ENCODE peak calls at places on chromosomes 13 and 19, in eight cellular contexts. One of them, this sample, is unnamed.

GRCh38 chr13:82176761-82177160 is 1705.5 kb downstream of the SLITRK1 start:
- DNase-seq in stomach: no peak
- DNase-seq in upper lobe of right lung: no peak
- DNase-seq in GM23338: no peak
- DNase-seq in coronary artery: no peak
- DNase-seq in Peyer's patch: no peak
- DNase-seq in pancreas: no peak
- DNase-seq in heart right ventricle: no peak
- DNase-seq in this sample: no peak

GRCh38 chr19:16208847-16209246 is 11.1 kb downstream of the AP1M1 start:
- DNase-seq in GM23338: no peak
- DNase-seq in Peyer's patch: no peak
- DNase-seq in upper lobe of right lung: peak; percentile 34
- DNase-seq in heart right ventricle: no peak
- DNase-seq in stomach: no peak
- DNase-seq in coronary artery: no peak
- DNase-seq in pancreas: no peak
- DNase-seq in this sample: no peak

GRCh38 chr13:103883152-103883551 is 816.9 kb upstream of the SLC10A2 start:
- DNase-seq in GM23338: peak; percentile 84
- DNase-seq in upper lobe of right lung: peak; percentile 84
- DNase-seq in pancreas: peak; percentile 71
- DNase-seq in coronary artery: no peak
- DNase-seq in heart right ventricle: peak; percentile 70
- DNase-seq in Peyer's patch: peak; percentile 59
- DNase-seq in stomach: peak; percentile 68
- DNase-seq in this sample: no peak

GRCh38 chr13:111565400-111565799 is 245.0 kb downstream of the TEX29 start:
- DNase-seq in heart right ventricle: no peak
- DNase-seq in stomach: no peak
- DNase-seq in pancreas: no peak
- DNase-seq in GM23338: no peak
- DNase-seq in upper lobe of right lung: peak; percentile 43
- DNase-seq in Peyer's patch: no peak
- DNase-seq in coronary artery: no peak
- DNase-seq in this sample: no peak

GRCh38 chr13:109764474-109765292 is 21.7 kb downstream of the IRS2 start:
- DNase-seq in stomach: no peak
- DNase-seq in heart right ventricle: no peak
- DNase-seq in coronary artery: no peak
- DNase-seq in pancreas: no peak
- DNase-seq in Peyer's patch: no peak
- DNase-seq in GM23338: peak; percentile 12
- DNase-seq in upper lobe of right lung: no peak
- DNase-seq in this sample: no peak

GRCh38 chr13:33016414-33017409 is at the start of gene KL:
- DNase-seq in stomach: peak; percentile 38
- DNase-seq in heart right ventricle: peak; percentile 38
- DNase-seq in coronary artery: no peak
- DNase-seq in Peyer's patch: peak; percentile 65
- DNase-seq in GM23338: peak; percentile 63
- DNase-seq in pancreas: no peak
- DNase-seq in upper lobe of right lung: peak; percentile 80
- DNase-seq in this sample: peak; percentile 1

GRCh38 chr13:99813346-99814095 is 158.0 kb downstream of the ZIC5 start:
- DNase-seq in coronary artery: no peak
- DNase-seq in Peyer's patch: no peak
- DNase-seq in upper lobe of right lung: no peak
- DNase-seq in GM23338: no peak
- DNase-seq in heart right ventricle: no peak
- DNase-seq in stomach: no peak
- DNase-seq in pancreas: no peak
- DNase-seq in this sample: no peak

GRCh38 chr19:47534628-47535027 is 19.8 kb upstream of the NAPA start:
- DNase-seq in coronary artery: no peak
- DNase-seq in heart right ventricle: no peak
- DNase-seq in pancreas: no peak
- DNase-seq in upper lobe of right lung: no peak
- DNase-seq in GM23338: no peak
- DNase-seq in stomach: no peak
- DNase-seq in Peyer's patch: no peak
- DNase-seq in this sample: no peak

GRCh38 chr19:10018219-10018618 is 4.9 kb downstream of the RDH8 start:
- DNase-seq in heart right ventricle: no peak
- DNase-seq in upper lobe of right lung: no peak
- DNase-seq in GM23338: no peak
- DNase-seq in stomach: no peak
- DNase-seq in Peyer's patch: no peak
- DNase-seq in coronary artery: no peak
- DNase-seq in pancreas: no peak
- DNase-seq in this sample: no peak

GRCh38 chr13:94956407-94957110 is 244.2 kb upstream of the SOX21 start:
- DNase-seq in upper lobe of right lung: no peak
- DNase-seq in coronary artery: no peak
- DNase-seq in stomach: no peak
- DNase-seq in Peyer's patch: no peak
- DNase-seq in GM23338: no peak
- DNase-seq in pancreas: no peak
- DNase-seq in heart right ventricle: no peak
- DNase-seq in this sample: no peak

GRCh38 chr13:77511552-77511951 is 24.0 kb upstream of the SCEL start:
- DNase-seq in heart right ventricle: no peak
- DNase-seq in GM23338: no peak
- DNase-seq in upper lobe of right lung: no peak
- DNase-seq in Peyer's patch: no peak
- DNase-seq in coronary artery: no peak
- DNase-seq in pancreas: no peak
- DNase-seq in stomach: no peak
- DNase-seq in this sample: no peak

GRCh38 chr13:97367427-97367826 is 66.5 kb upstream of the RAP2A start:
- DNase-seq in GM23338: peak; percentile 26
- DNase-seq in upper lobe of right lung: no peak
- DNase-seq in heart right ventricle: no peak
- DNase-seq in stomach: no peak
- DNase-seq in coronary artery: no peak
- DNase-seq in Peyer's patch: no peak
- DNase-seq in pancreas: no peak
- DNase-seq in this sample: no peak

GRCh38 chr19:6531163-6531955 is 533 bp downstream of the TNFSF9 start:
- DNase-seq in stomach: no peak
- DNase-seq in upper lobe of right lung: no peak
- DNase-seq in coronary artery: no peak
- DNase-seq in heart right ventricle: no peak
- DNase-seq in pancreas: no peak
- DNase-seq in GM23338: no peak
- DNase-seq in Peyer's patch: no peak
- DNase-seq in this sample: no peak
- H3K27ac ChIP-seq in stomach: peak overlapping the region; percentile 54
- H3K27ac ChIP-seq in upper lobe of right lung: peak overlapping the region; percentile 85
- H3K27ac ChIP-seq in coronary artery: peak overlapping the region; percentile 59
- H3K27ac ChIP-seq in heart right ventricle: peak overlapping the region; percentile 58
- H3K27ac ChIP-seq in pancreas: no peak overlapping the region
- H3K27ac ChIP-seq in GM23338: no peak overlapping the region
- H3K27ac ChIP-seq in Peyer's patch: peak overlapping the region; percentile 18
- H3K27ac ChIP-seq in this sample: no peak overlapping the region

GRCh38 chr13:35388456-35388855 is 88.0 kb downstream of the MAB21L1 start:
- DNase-seq in GM23338: no peak
- DNase-seq in upper lobe of right lung: no peak
- DNase-seq in stomach: no peak
- DNase-seq in Peyer's patch: no peak
- DNase-seq in pancreas: no peak
- DNase-seq in coronary artery: no peak
- DNase-seq in heart right ventricle: no peak
- DNase-seq in this sample: no peak
- H3K27ac ChIP-seq in GM23338: no peak overlapping the region
- H3K27ac ChIP-seq in upper lobe of right lung: no peak overlapping the region
- H3K27ac ChIP-seq in stomach: no peak overlapping the region
- H3K27ac ChIP-seq in Peyer's patch: no peak overlapping the region
- H3K27ac ChIP-seq in pancreas: no peak overlapping the region
- H3K27ac ChIP-seq in coronary artery: no peak overlapping the region
- H3K27ac ChIP-seq in heart right ventricle: peak overlapping the region; percentile 15
- H3K27ac ChIP-seq in this sample: no peak overlapping the region

GRCh38 chr13:31042084-31042483 is 109.6 kb downstream of the TEX26 start:
- DNase-seq in GM23338: no peak
- DNase-seq in Peyer's patch: no peak
- DNase-seq in stomach: no peak
- DNase-seq in coronary artery: peak; percentile 49
- DNase-seq in heart right ventricle: no peak
- DNase-seq in pancreas: no peak
- DNase-seq in upper lobe of right lung: no peak
- DNase-seq in this sample: no peak

GRCh38 chr13:31043891-31044657 is 111.6 kb downstream of the TEX26 start:
- DNase-seq in GM23338: peak; percentile 91
- DNase-seq in Peyer's patch: peak; percentile 83
- DNase-seq in upper lobe of right lung: peak; percentile 88
- DNase-seq in coronary artery: peak; percentile 83
- DNase-seq in pancreas: peak; percentile 52
- DNase-seq in heart right ventricle: peak; percentile 70
- DNase-seq in stomach: peak; percentile 83
- DNase-seq in this sample: peak; percentile 93

GRCh38 chr13:31045621-31046081 is 113.2 kb downstream of the TEX26 start:
- DNase-seq in upper lobe of right lung: peak; percentile 90
- DNase-seq in GM23338: no peak
- DNase-seq in heart right ventricle: peak; percentile 18
- DNase-seq in coronary artery: peak; percentile 43
- DNase-seq in pancreas: no peak
- DNase-seq in stomach: peak; percentile 69
- DNase-seq in Peyer's patch: peak; percentile 83
- DNase-seq in this sample: no peak

GRCh38 chr13:31044658-31045620 is 112.5 kb downstream of the TEX26 start:
- DNase-seq in pancreas: no peak
- DNase-seq in stomach: no peak
- DNase-seq in heart right ventricle: no peak
- DNase-seq in upper lobe of right lung: no peak
- DNase-seq in coronary artery: no peak
- DNase-seq in Peyer's patch: no peak
- DNase-seq in GM23338: no peak
- DNase-seq in this sample: no peak

DNA sequence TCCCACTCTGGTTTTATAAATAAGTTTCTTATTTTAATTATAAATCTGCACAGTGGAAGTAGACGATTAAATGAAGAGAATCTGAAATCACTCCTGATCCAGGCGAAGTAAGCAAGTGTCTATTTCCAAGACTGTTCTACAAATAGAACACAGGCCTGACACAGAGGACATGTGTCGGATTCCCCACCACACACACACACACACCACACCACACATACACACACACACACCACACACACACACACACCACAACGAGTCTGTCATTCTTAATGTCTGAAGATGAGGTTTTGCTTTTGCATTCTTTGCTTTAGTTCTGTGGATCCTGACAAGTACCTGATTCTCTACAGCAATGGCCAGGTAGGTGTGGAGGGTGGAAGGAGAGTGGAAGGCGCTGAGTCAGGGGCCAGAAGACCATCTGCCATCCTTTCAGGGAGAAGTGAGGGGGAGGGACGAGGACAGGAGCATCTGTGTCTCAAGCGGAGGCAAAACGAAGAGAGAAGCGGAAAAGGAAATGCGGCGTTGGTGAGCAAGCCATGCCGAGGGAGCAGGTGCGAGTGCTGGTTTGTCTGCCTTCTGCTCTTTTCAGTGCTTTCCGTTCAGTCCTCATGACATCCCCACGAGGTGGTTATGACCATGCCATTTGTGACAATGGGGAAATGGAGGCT is 110.2 kb downstream of the TEX26 start:
- DNase-seq in coronary artery: peak; percentile 31
- DNase-seq in GM23338: no peak
- DNase-seq in stomach: no peak
- DNase-seq in heart right ventricle: no peak
- DNase-seq in pancreas: no peak
- DNase-seq in upper lobe of right lung: no peak
- DNase-seq in Peyer's patch: no peak
- DNase-seq in this sample: no peak
- H3K27ac ChIP-seq in coronary artery: no peak overlapping the region
- H3K27ac ChIP-seq in GM23338: no peak overlapping the region
- H3K27ac ChIP-seq in stomach: no peak overlapping the region
- H3K27ac ChIP-seq in heart right ventricle: no peak overlapping the region
- H3K27ac ChIP-seq in pancreas: no peak overlapping the region
- H3K27ac ChIP-seq in upper lobe of right lung: no peak overlapping the region
- H3K27ac ChIP-seq in Peyer's patch: no peak overlapping the region
- H3K27ac ChIP-seq in this sample: no peak overlapping the region

GRCh38 chr19:54464624-54465266 is 1.2 kb upstream of the LENG9 start:
- DNase-seq in upper lobe of right lung: peak; percentile 97
- DNase-seq in coronary artery: peak; percentile 95
- DNase-seq in Peyer's patch: peak; percentile 97
- DNase-seq in pancreas: peak; percentile 94
- DNase-seq in stomach: peak; percentile 95
- DNase-seq in heart right ventricle: peak; percentile 88
- DNase-seq in GM23338: peak; percentile 98
- DNase-seq in this sample: peak; percentile 96

GRCh38 chr19:54464044-54464623 is 556 bp upstream of the LENG9 start:
- DNase-seq in upper lobe of right lung: peak; percentile 96
- DNase-seq in heart right ventricle: peak; percentile 84
- DNase-seq in coronary artery: peak; percentile 93
- DNase-seq in Peyer's patch: peak; percentile 95
- DNase-seq in stomach: peak; percentile 99
- DNase-seq in GM23338: peak; percentile 100
- DNase-seq in pancreas: peak; percentile 95
- DNase-seq in this sample: peak; percentile 99

GRCh38 chr19:54463531-54464043 is at the start of gene LENG9:
- DNase-seq in stomach: peak; percentile 100
- DNase-seq in GM23338: peak; percentile 100
- DNase-seq in upper lobe of right lung: peak; percentile 99
- DNase-seq in Peyer's patch: peak; percentile 99
- DNase-seq in coronary artery: peak; percentile 99
- DNase-seq in pancreas: peak; percentile 99
- DNase-seq in heart right ventricle: peak; percentile 99
- DNase-seq in this sample: no peak

GRCh38 chr19:54462713-54463530 is 656 bp downstream of the LENG9 start:
- DNase-seq in coronary artery: peak; percentile 92
- DNase-seq in GM23338: peak; percentile 81
- DNase-seq in stomach: peak; percentile 81
- DNase-seq in heart right ventricle: peak; percentile 65
- DNase-seq in Peyer's patch: peak; percentile 87
- DNase-seq in pancreas: peak; percentile 75
- DNase-seq in upper lobe of right lung: peak; percentile 89
- DNase-seq in this sample: peak; percentile 67

DNA sequence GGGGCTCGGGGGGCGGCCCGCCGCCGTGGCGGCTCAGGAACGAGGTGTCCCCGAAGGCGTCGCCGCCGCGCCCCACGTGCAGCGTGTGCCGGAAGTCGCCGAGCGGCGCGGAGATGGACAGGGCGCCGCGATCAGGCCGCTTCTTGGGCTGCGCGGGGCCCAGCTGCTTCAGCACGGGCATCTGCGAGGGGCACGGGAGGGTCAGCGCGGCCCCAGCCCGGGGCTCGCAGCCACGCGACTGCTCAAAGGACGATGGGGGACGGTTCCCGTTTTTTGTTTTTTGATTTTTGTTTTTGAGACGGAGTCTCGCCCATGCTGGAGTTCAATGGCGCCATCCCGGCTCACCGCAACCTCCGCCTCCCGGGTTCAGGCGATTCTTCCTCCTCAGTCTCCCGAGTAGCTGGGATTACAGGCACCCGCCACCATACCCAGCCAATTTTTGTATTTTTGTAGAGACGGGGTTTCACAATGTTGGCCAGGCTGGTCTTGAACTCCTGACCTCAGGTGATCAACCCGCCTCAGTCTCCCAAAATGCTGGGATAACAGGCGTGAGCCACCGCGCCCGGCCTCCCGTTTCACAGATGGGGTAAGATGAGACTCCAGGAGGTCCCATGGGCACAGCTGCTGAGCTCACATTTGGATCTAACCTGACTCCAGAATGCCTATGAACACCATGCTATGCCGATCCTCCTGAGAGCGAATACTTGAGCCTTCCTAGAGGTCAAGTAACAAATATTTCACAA is 2.0 kb upstream of the LENG9 start:
- DNase-seq in pancreas: no peak
- DNase-seq in upper lobe of right lung: no peak
- DNase-seq in heart right ventricle: no peak
- DNase-seq in coronary artery: peak; percentile 78
- DNase-seq in stomach: no peak
- DNase-seq in Peyer's patch: no peak
- DNase-seq in GM23338: peak; percentile 54
- DNase-seq in this sample: no peak
- H3K27ac ChIP-seq in pancreas: no peak overlapping the region
- H3K27ac ChIP-seq in upper lobe of right lung: no peak overlapping the region
- H3K27ac ChIP-seq in heart right ventricle: no peak overlapping the region
- H3K27ac ChIP-seq in coronary artery: peak overlapping the region; percentile 100
- H3K27ac ChIP-seq in stomach: peak overlapping the region; percentile 98
- H3K27ac ChIP-seq in Peyer's patch: peak overlapping the region; percentile 99
- H3K27ac ChIP-seq in GM23338: no peak overlapping the region
- H3K27ac ChIP-seq in this sample: no peak overlapping the region

This sample was measured in Karpas-422.